ENCODE peak calls at places on chromosomes 1 and 21, in eight cellular contexts. One of them, this sample, is unnamed.

GRCh38 chr1:19311503-19311930 is 427 bp downstream of the AKR7A2 start:
- DNase-seq in transverse colon: no peak
- DNase-seq in T-helper 17 cell: no peak
- DNase-seq in ovary: peak
- DNase-seq in neuronal stem cell: peak
- DNase-seq in effector memory CD4-positive, alpha-beta T cell: no peak
- DNase-seq in left ventricle myocardium superior: no peak
- DNase-seq in RWPE1: no peak
- DNase-seq in this sample: no peak

GRCh38 chr21:17388226-17388625 is 124.6 kb upstream of the CXADR start:
- DNase-seq in transverse colon: no peak
- DNase-seq in T-helper 17 cell: no peak
- DNase-seq in ovary: no peak
- DNase-seq in neuronal stem cell: no peak
- DNase-seq in effector memory CD4-positive, alpha-beta T cell: no peak
- DNase-seq in left ventricle myocardium superior: no peak
- DNase-seq in RWPE1: no peak
- DNase-seq in this sample: no peak

GRCh38 chr1:64645742-64646141 is 99.1 kb upstream of the RAVER2 start:
- DNase-seq in transverse colon: no peak
- DNase-seq in T-helper 17 cell: no peak
- DNase-seq in ovary: no peak
- DNase-seq in neuronal stem cell: no peak
- DNase-seq in effector memory CD4-positive, alpha-beta T cell: no peak
- DNase-seq in left ventricle myocardium superior: no peak
- DNase-seq in RWPE1: no peak
- DNase-seq in this sample: no peak

GRCh38 chr1:26317612-26318337 is at the start of gene CD52:
- DNase-seq in transverse colon: peak
- DNase-seq in T-helper 17 cell: peak
- DNase-seq in ovary: no peak
- DNase-seq in neuronal stem cell: no peak
- DNase-seq in effector memory CD4-positive, alpha-beta T cell: peak
- DNase-seq in left ventricle myocardium superior: no peak
- DNase-seq in RWPE1: no peak
- DNase-seq in this sample: no peak

GRCh38 chr1:171954386-171954785 is 113.1 kb downstream of the DNM3 start:
- DNase-seq in transverse colon: no peak
- DNase-seq in T-helper 17 cell: no peak
- DNase-seq in ovary: no peak
- DNase-seq in neuronal stem cell: no peak
- DNase-seq in effector memory CD4-positive, alpha-beta T cell: no peak
- DNase-seq in left ventricle myocardium superior: no peak
- DNase-seq in RWPE1: no peak
- DNase-seq in this sample: peak

GRCh38 chr1:201624741-201625646 is 86.1 kb downstream of the NAV1 start:
- DNase-seq in transverse colon: no peak
- DNase-seq in T-helper 17 cell: no peak
- DNase-seq in ovary: no peak
- DNase-seq in neuronal stem cell: no peak
- DNase-seq in effector memory CD4-positive, alpha-beta T cell: no peak
- DNase-seq in left ventricle myocardium superior: no peak
- DNase-seq in RWPE1: no peak
- DNase-seq in this sample: no peak

GRCh38 chr1:35565742-35566133 is 7.4 kb upstream of the TFAP2E start:
- DNase-seq in transverse colon: no peak
- DNase-seq in T-helper 17 cell: no peak
- DNase-seq in ovary: no peak
- DNase-seq in neuronal stem cell: no peak
- DNase-seq in effector memory CD4-positive, alpha-beta T cell: no peak
- DNase-seq in left ventricle myocardium superior: no peak
- DNase-seq in RWPE1: no peak
- DNase-seq in this sample: no peak

GRCh38 chr21:37993071-37993470 is 76.8 kb upstream of the KCNJ6 start:
- DNase-seq in transverse colon: no peak
- DNase-seq in T-helper 17 cell: no peak
- DNase-seq in ovary: no peak
- DNase-seq in neuronal stem cell: no peak
- DNase-seq in effector memory CD4-positive, alpha-beta T cell: no peak
- DNase-seq in left ventricle myocardium superior: no peak
- DNase-seq in RWPE1: no peak
- DNase-seq in this sample: no peak

GRCh38 chr1:166944186-166944967 is 31.0 kb downstream of the ILDR2 start:
- DNase-seq in transverse colon: no peak
- DNase-seq in T-helper 17 cell: no peak
- DNase-seq in ovary: no peak
- DNase-seq in neuronal stem cell: no peak
- DNase-seq in effector memory CD4-positive, alpha-beta T cell: no peak
- DNase-seq in left ventricle myocardium superior: no peak
- DNase-seq in RWPE1: no peak
- DNase-seq in this sample: no peak

GRCh38 chr1:166164995-166165660 is 1.7 kb downstream of the FAM78B start:
- DNase-seq in transverse colon: peak
- DNase-seq in T-helper 17 cell: no peak
- DNase-seq in ovary: peak
- DNase-seq in neuronal stem cell: peak
- DNase-seq in effector memory CD4-positive, alpha-beta T cell: no peak
- DNase-seq in left ventricle myocardium superior: peak
- DNase-seq in RWPE1: peak
- DNase-seq in this sample: peak

GRCh38 chr1:13766906-13767564 is 67.0 kb downstream of the PRDM2 start:
- DNase-seq in transverse colon: no peak
- DNase-seq in T-helper 17 cell: no peak
- DNase-seq in ovary: no peak
- DNase-seq in neuronal stem cell: no peak
- DNase-seq in effector memory CD4-positive, alpha-beta T cell: no peak
- DNase-seq in left ventricle myocardium superior: no peak
- DNase-seq in RWPE1: peak
- DNase-seq in this sample: no peak

GRCh38 chr1:161915051-161915503 is 108.6 kb downstream of the OLFML2B start:
- DNase-seq in transverse colon: no peak
- DNase-seq in T-helper 17 cell: no peak
- DNase-seq in ovary: no peak
- DNase-seq in neuronal stem cell: no peak
- DNase-seq in effector memory CD4-positive, alpha-beta T cell: no peak
- DNase-seq in left ventricle myocardium superior: no peak
- DNase-seq in RWPE1: no peak
- DNase-seq in this sample: no peak

GRCh38 chr1:179814513-179814838 is 63.1 kb downstream of the TOR1AIP2 start:
- DNase-seq in transverse colon: no peak
- DNase-seq in T-helper 17 cell: peak
- DNase-seq in ovary: no peak
- DNase-seq in neuronal stem cell: no peak
- DNase-seq in effector memory CD4-positive, alpha-beta T cell: no peak
- DNase-seq in left ventricle myocardium superior: peak
- DNase-seq in RWPE1: no peak
- DNase-seq in this sample: no peak

GRCh38 chr21:17780539-17780938 is 38.6 kb downstream of the C21orf91 start:
- DNase-seq in transverse colon: peak
- DNase-seq in T-helper 17 cell: no peak
- DNase-seq in ovary: no peak
- DNase-seq in neuronal stem cell: no peak
- DNase-seq in effector memory CD4-positive, alpha-beta T cell: peak
- DNase-seq in left ventricle myocardium superior: no peak
- DNase-seq in RWPE1: no peak
- DNase-seq in this sample: no peak

GRCh38 chr1:162578071-162578705 is 16.7 kb downstream of the UAP1 start:
- DNase-seq in transverse colon: no peak
- DNase-seq in T-helper 17 cell: no peak
- DNase-seq in ovary: no peak
- DNase-seq in neuronal stem cell: no peak
- DNase-seq in effector memory CD4-positive, alpha-beta T cell: no peak
- DNase-seq in left ventricle myocardium superior: no peak
- DNase-seq in RWPE1: no peak
- DNase-seq in this sample: no peak

GRCh38 chr1:205317311-205317917 is 4.1 kb downstream of the NUAK2 start:
- DNase-seq in transverse colon: peak
- DNase-seq in T-helper 17 cell: no peak
- DNase-seq in ovary: peak
- DNase-seq in neuronal stem cell: no peak
- DNase-seq in effector memory CD4-positive, alpha-beta T cell: no peak
- DNase-seq in left ventricle myocardium superior: peak
- DNase-seq in RWPE1: peak
- DNase-seq in this sample: peak

GRCh38 chr1:80799457-80799856 is 1001.3 kb upstream of the ADGRL2 start:
- DNase-seq in transverse colon: no peak
- DNase-seq in T-helper 17 cell: no peak
- DNase-seq in ovary: no peak
- DNase-seq in neuronal stem cell: no peak
- DNase-seq in effector memory CD4-positive, alpha-beta T cell: no peak
- DNase-seq in left ventricle myocardium superior: no peak
- DNase-seq in RWPE1: no peak
- DNase-seq in this sample: no peak